ENCODE peak calls at places on chromosomes 7 and 10, in ten cellular contexts. Z is HCT116, F is Panc1, Q is SK-N-SH, V is GM23338, R is GM12878, A is stomach, U is prostate gland, X is spleen, N is H1. W is an unnamed sample.

GRCh38 chr7:129401968-129402860 is 32.0 kb upstream of the STRIP2 start:
- DNase-seq in R (peak), F (peak), U (no peak), N (no peak), Q (no peak), V (no peak), Z (no peak), A (no peak), X (no peak), W (no peak)

GRCh38 chr10:124403548-124403947 is 15.2 kb downstream of the OAT start:
- DNase-seq in Q (peak), U (peak), R (peak), Z (peak), F (peak), A (peak), X (no peak), N (peak), V (peak), W (no peak)

GRCh38 chr10:29370092-29370611 is 81.3 kb downstream of the LYZL1 start:
- DNase-seq in R (no peak), U (no peak), V (no peak), A (no peak), Q (no peak), X (no peak), Z (no peak), N (no peak), F (no peak), W (no peak)

GRCh38 chr7:97006146-97006950 is 995 bp downstream of the DLX6 start:
- DNase-seq in V (peak), R (no peak), U (peak), F (no peak), X (no peak), Q (peak), A (peak), Z (no peak), N (no peak), W (no peak)

GRCh38 chr10:35712486-35712885 is 70.4 kb upstream of the FZD8 start:
- DNase-seq in Q (no peak), X (no peak), V (no peak), F (no peak), N (no peak), Z (no peak), U (no peak), A (no peak), R (no peak), W (no peak)

GRCh38 chr10:58781873-58782488 is 269.3 kb downstream of the BICC1 start:
- DNase-seq in Z (peak), Q (peak), A (no peak), X (no peak), N (no peak), F (peak), R (peak), U (peak), V (peak), W (no peak)

GRCh38 chr7:17333227-17333626 is 34.8 kb downstream of the AHR start:
- DNase-seq in F (no peak), A (no peak), Q (no peak), N (no peak), R (no peak), U (no peak), Z (no peak), V (no peak), X (no peak), W (no peak)

GRCh38 chr10:128297709-128298457 is 171.7 kb upstream of the MKI67 start:
- DNase-seq in N (no peak), A (no peak), Q (no peak), U (no peak), X (no peak), Z (no peak), R (no peak), F (no peak), V (no peak), W (no peak)

GRCh38 chr7:66921918-66922486 is 977 bp downstream of the TMEM248 start:
- DNase-seq in U (no peak), Q (peak), A (no peak), N (no peak), X (no peak), F (no peak), V (peak), R (peak), Z (no peak), W (peak)

GRCh38 chr7:113657603-113658002 is 261.2 kb downstream of the PPP1R3A start:
- DNase-seq in U (no peak), X (no peak), V (no peak), A (no peak), N (no peak), F (no peak), R (peak), Q (no peak), Z (no peak), W (no peak)

GRCh38 chr10:59222788-59223187 is 46.3 kb downstream of the PHYHIPL start:
- DNase-seq in F (no peak), U (no peak), V (no peak), Z (no peak), A (no peak), N (no peak), Q (no peak), X (no peak), R (no peak), W (no peak)

GRCh38 chr7:139548302-139549028 is 25.0 kb downstream of the CLEC2L start:
- DNase-seq in V (no peak), A (no peak), X (no peak), Z (no peak), N (no peak), Q (peak), U (no peak), F (no peak), R (no peak), W (no peak)

GRCh38 chr10:103800789-103801540 is 54.4 kb downstream of the SH3PXD2A start:
- DNase-seq in A (no peak), F (no peak), N (no peak), V (no peak), U (peak), Q (no peak), X (no peak), Z (no peak), R (peak), W (no peak)

GRCh38 chr10:86711957-86712708 is 43.8 kb downstream of the LDB3 start:
- DNase-seq in U (peak), X (peak), Z (no peak), Q (peak), F (no peak), V (peak), A (no peak), N (no peak), R (peak), W (no peak)

GRCh38 chr7:80635998-80636397 is 2.4 kb upstream of the CD36 start:
- DNase-seq in X (no peak), Q (no peak), N (no peak), U (no peak), R (no peak), F (no peak), V (no peak), A (no peak), Z (no peak), W (no peak)

GRCh38 chr7:668139-668871 is 58.2 kb upstream of the DNAAF5 start:
- DNase-seq in X (peak), F (no peak), R (no peak), V (no peak), Z (no peak), A (no peak), U (peak), Q (no peak), N (no peak), W (peak)
- TF ChIP-seq POLR2AphosphoS5 in X (no peak), F (no peak), R (no peak), V (no peak), Z (no peak), A (no peak), U (peak), Q (no peak), N (no peak), W (peak)

DNA sequence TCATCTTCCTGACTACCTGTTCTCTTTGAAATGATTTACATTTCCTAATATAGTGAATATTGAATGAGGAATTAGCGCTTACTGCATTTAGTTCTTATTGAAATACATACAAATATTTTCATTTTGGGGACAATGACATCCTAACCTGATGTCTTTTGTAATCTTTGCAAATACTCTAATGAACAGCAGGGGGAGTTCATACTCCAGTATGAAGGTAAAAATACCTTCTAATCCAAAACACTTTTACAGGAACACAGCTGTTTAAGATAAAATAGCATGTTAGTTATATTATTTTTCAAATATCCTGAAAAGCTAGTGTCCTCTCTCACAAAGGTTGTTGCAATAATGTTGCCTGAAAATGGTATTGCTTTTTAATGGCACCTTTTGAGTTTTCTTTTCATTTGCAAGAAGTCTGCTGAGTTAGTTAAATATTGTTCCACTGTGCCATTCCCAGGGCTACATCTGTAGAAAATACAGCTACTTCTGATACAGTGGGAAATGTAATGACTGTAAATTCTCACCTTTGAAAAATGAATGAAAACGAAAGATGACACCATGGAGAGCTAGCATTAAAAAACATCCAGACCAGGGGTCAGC is 400.0 kb downstream of the PHF14 start:
- DNase-seq in A (no peak), F (peak), N (no peak), Q (peak), R (no peak), X (no peak), V (peak), U (no peak), Z (peak), W (no peak)
- TF ChIP-seq CTCF in A (no peak), F (peak), N (peak), Q (peak), R (peak), X (no peak), V (no peak), U (no peak), Z (peak), W (peak)

GRCh38 chr7:6350057-6350752 is 77.8 kb upstream of the CYTH3 start:
- DNase-seq in R (no peak), V (no peak), Z (no peak), A (no peak), X (no peak), N (no peak), Q (no peak), F (no peak), U (no peak), W (no peak)
- TF ChIP-seq POLR2AphosphoS5 in R (no peak), V (no peak), Z (no peak), A (no peak), X (no peak), N (no peak), Q (no peak), F (no peak), U (no peak), W (no peak)

GRCh38 chr10:44853796-44854195 is 57.3 kb upstream of the TMEM72 start:
- DNase-seq in F (no peak), A (no peak), N (no peak), U (no peak), R (no peak), V (no peak), Q (no peak), X (no peak), Z (no peak), W (no peak)

GRCh38 chr10:44851881-44852280 is 59.3 kb upstream of the TMEM72 start:
- DNase-seq in N (no peak), U (no peak), A (no peak), F (no peak), Z (no peak), R (no peak), V (no peak), Q (no peak), X (no peak), W (no peak)

GRCh38 chr10:44854693-44855350 is 56.3 kb upstream of the TMEM72 start:
- DNase-seq in X (no peak), Q (no peak), U (no peak), V (no peak), Z (no peak), F (no peak), N (no peak), A (no peak), R (no peak), W (no peak)

GRCh38 chr10:44851413-44851812 is 59.7 kb upstream of the TMEM72 start:
- DNase-seq in Z (no peak), Q (no peak), U (no peak), X (no peak), R (no peak), V (no peak), A (no peak), F (no peak), N (no peak), W (no peak)

GRCh38 chr10:44853148-44853734 is 57.9 kb upstream of the TMEM72 start:
- DNase-seq in R (no peak), X (no peak), V (no peak), A (no peak), Q (no peak), N (no peak), Z (no peak), F (no peak), U (no peak), W (no peak)
- TF ChIP-seq CTCF in R (no peak), X (no peak), V (peak), A (no peak), Q (peak), N (peak), Z (peak), F (no peak), U (no peak), W (peak)

DNA sequence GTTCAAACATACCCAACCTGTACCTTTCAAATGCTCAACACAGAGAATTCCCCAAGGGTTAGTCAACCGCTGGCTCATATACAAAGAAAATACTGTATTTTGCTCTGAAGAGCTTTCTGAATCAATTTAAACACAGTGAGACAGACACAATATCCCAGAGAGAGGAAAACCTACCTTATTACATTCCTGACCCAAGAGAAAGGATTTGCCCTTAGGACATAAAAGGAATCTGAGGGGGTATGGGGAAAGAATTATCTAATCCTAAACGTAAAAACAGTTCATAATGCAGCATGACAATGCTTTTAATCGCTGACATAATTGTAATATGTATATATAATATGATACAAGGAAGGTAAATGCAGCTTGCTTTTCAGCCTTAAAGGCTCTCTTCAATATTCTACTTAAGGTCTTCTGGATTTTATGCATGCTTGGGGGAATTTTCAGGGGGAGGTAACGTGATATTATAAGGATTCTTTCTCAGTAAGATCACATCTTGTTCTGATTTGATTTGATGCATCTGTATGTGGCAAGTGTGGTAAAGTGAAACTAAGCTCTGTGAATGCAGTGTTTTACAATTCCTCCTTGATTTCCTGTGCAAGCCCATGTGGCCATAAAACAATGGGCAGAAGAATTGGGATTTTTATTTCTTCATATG is 240.5 kb downstream of the GLI3 start:
- DNase-seq in N (no peak), Q (no peak), F (no peak), R (no peak), X (no peak), Z (no peak), V (no peak), U (no peak), A (no peak), W (no peak)
- TF ChIP-seq POLR2AphosphoS5 in N (no peak), Q (no peak), F (peak), R (no peak), X (no peak), Z (no peak), V (no peak), U (no peak), A (no peak), W (no peak)